ENCODE peak calls at places on chromosome 16, in four cellular contexts. C, M, Y and E are unnamed samples.

GRCh38 chr16:3488801-3489200 is 6.5 kb downstream of the C16orf90 start:
- DNase-seq in C (no peak), M (no peak), Y (no peak), E (no peak)

GRCh38 chr16:58047557-58048348 is 22.2 kb downstream of the MMP15 start:
- DNase-seq in Y (peak; percentile 40), C (no peak), M (no peak), E (no peak)

GRCh38 chr16:48609453-48610023 is 442 bp downstream of the N4BP1 start:
- DNase-seq in Y (peak; percentile 63), M (peak; percentile 66), C (peak; percentile 61), E (peak; percentile 77)

GRCh38 chr16:30609002-30609927 is 924 bp downstream of the ZNF689 start:
- DNase-seq in C (peak; percentile 58), M (peak; percentile 56), Y (peak; percentile 57), E (peak; percentile 55)

GRCh38 chr16:21256636-21257035 is 21.5 kb downstream of the CRYM start:
- DNase-seq in M (no peak), C (no peak), Y (no peak), E (no peak)

GRCh38 chr16:3950343-3951193 is 70.1 kb upstream of the CREBBP start:
- DNase-seq in C (peak; percentile 60), M (no peak), Y (peak; percentile 32), E (peak; percentile 43)

GRCh38 chr16:48503779-48504178 is 106.2 kb downstream of the N4BP1 start:
- DNase-seq in Y (no peak), C (peak; percentile 24), M (no peak), E (peak; percentile 25)

GRCh38 chr16:88931936-88932335 is 45.1 kb downstream of the CBFA2T3 start:
- DNase-seq in M (no peak), C (no peak), Y (no peak), E (no peak)

GRCh38 chr16:47617732-47618131 is 156.6 kb downstream of the PHKB start:
- DNase-seq in Y (peak; percentile 15), M (no peak), C (no peak), E (no peak)

GRCh38 chr16:64910351-64910750 is 211.5 kb downstream of the CDH11 start:
- DNase-seq in M (no peak), Y (no peak), C (no peak), E (peak; percentile 57)

GRCh38 chr16:25625620-25626019 is 66.1 kb upstream of the HS3ST4 start:
- DNase-seq in M (no peak), Y (no peak), C (no peak), E (no peak)

GRCh38 chr16:23701045-23701444 is 12.0 kb downstream of the ERN2 start:
- DNase-seq in Y (no peak), M (no peak), C (no peak), E (no peak)

GRCh38 chr16:82056550-82056896 is 21.5 kb downstream of the HSD17B2 start:
- DNase-seq in M (no peak), C (no peak), Y (no peak), E (no peak)

GRCh38 chr16:84117482-84117843 is 721 bp upstream of the MBTPS1 start:
- DNase-seq in Y (peak; percentile 75), C (no peak), M (peak; percentile 64), E (no peak)

GRCh38 chr16:72191551-72191950 is 19.6 kb upstream of the PMFBP1 start:
- DNase-seq in C (no peak), Y (no peak), M (no peak), E (no peak)

GRCh38 chr16:48158296-48158695 is 2.5 kb upstream of the ABCC12 start:
- DNase-seq in Y (peak; percentile 23), M (no peak), C (no peak), E (no peak)

GRCh38 chr16:24764916-24765315 is 35.5 kb downstream of the TNRC6A start:
- DNase-seq in Y (no peak), M (no peak), C (no peak), E (no peak)

GRCh38 chr16:14186954-14187306 is 115.8 kb downstream of the MRTFB start:
- DNase-seq in Y (no peak), M (no peak), C (no peak), E (no peak)

GRCh38 chr16:1188781-1189189 is 35.9 kb downstream of the CACNA1H start:
- DNase-seq in M (peak; percentile 41), Y (peak; percentile 72), C (peak; percentile 44), E (peak; percentile 64)

GRCh38 chr16:88804173-88804551 is 573 bp downstream of the CDT1 start:
- DNase-seq in C (no peak), Y (no peak), M (no peak), E (no peak)

GRCh38 chr16:71645450-71645849 is 19.5 kb downstream of the MARVELD3 start:
- DNase-seq in C (peak; percentile 28), Y (peak; percentile 47), M (peak; percentile 52), E (peak; percentile 56)

GRCh38 chr16:73122604-73123386 is 74.9 kb upstream of the ZFHX3 start:
- DNase-seq in M (no peak), C (no peak), Y (no peak), E (peak; percentile 37)

GRCh38 chr16:66553223-66553622 is 847 bp downstream of the CKLF start:
- DNase-seq in M (peak; percentile 29), C (peak; percentile 44), Y (peak; percentile 41), E (peak; percentile 36)

GRCh38 chr16:30958164-30959083 is 870 bp downstream of the SETD1A start:
- DNase-seq in M (peak; percentile 73), Y (peak; percentile 74), C (peak; percentile 52), E (peak; percentile 58)

GRCh38 chr16:3149630-3150345 is 15.0 kb downstream of the ZNF213 start:
- DNase-seq in Y (peak; percentile 88), C (peak; percentile 81), M (peak; percentile 80), E (peak; percentile 81)

GRCh38 chr16:2898831-2899563 is 12.7 kb upstream of the FLYWCH1 start:
- DNase-seq in M (no peak), C (no peak), Y (no peak), E (no peak)

GRCh38 chr16:75237398-75238131 is 13.9 kb downstream of the BCAR1 start:
- DNase-seq in M (no peak), C (no peak), Y (no peak), E (no peak)

GRCh38 chr16:10668322-10669045 is 26.2 kb downstream of the TEKT5 start:
- DNase-seq in Y (peak; percentile 18), C (no peak), M (peak; percentile 21), E (no peak)

GRCh38 chr16:87724490-87725291 is 41.1 kb downstream of the KLHDC4 start:
- DNase-seq in Y (no peak), M (peak; percentile 89), C (peak; percentile 19), E (no peak)

GRCh38 chr16:85436636-85437160 is 176.4 kb upstream of the GSE1 start:
- DNase-seq in M (no peak), C (peak; percentile 81), Y (peak; percentile 93), E (peak; percentile 83)

GRCh38 chr16:85436207-85436606 is 176.9 kb upstream of the GSE1 start:
- DNase-seq in M (no peak), Y (no peak), C (no peak), E (no peak)

GRCh38 chr16:85437161-85438052 is 175.7 kb upstream of the GSE1 start:
- DNase-seq in M (no peak), C (peak; percentile 89), Y (peak; percentile 73), E (peak; percentile 91)

GRCh38 chr16:85433477-85433876 is 179.6 kb upstream of the GSE1 start:
- DNase-seq in C (no peak), Y (no peak), M (no peak), E (no peak)

DNA sequence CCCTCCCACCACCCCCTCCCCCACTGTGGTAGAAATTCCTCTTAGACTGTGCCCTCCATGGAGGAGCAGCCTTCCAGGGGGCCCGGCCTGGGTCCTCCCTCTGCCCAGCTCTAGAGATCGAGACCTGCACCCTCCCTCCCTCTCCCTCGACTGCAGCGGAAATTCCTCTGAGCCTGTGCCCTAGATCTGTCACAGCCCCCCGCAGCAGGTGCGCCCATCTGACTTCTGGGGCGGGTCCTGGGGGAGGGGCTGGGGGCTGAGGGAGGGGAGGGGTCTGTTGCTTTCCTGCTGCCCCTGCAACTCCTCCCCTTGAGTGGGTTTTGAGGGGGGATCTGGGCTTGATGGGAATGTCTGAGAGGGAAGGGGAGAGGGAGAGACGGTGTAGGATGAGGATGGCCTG is 177.8 kb upstream of the GSE1 start:
- DNase-seq in Y (no peak), M (no peak), C (no peak), E (no peak)
- H3K4me1 ChIP-seq in Y (peaks cover 65% of the 10 kb centered on the region), M (no peaks in the 10 kb centered on the region), C (peaks cover 33% of the 10 kb centered on the region), E (peaks cover 29% of the 10 kb centered on the region)

DNA sequence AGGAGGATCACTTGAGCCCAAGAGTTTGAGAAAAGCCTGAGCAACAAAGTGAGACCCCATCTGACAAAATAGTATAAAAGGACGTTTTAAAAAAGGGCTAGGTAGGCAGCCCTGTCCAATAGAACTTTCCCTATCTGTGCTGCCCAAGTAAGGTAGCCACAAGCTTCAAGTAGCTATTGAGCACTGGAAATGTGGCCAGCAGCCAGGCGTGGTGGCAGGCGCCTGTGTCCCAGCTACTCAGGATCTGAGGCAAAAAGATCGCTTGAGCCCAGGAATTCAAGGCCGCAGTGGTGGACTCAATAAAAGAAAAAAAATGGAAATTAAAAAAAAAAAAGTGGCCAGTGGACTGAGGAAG is 1.5 kb upstream of the NQO1 start:
- DNase-seq in M (no peak), Y (peak; percentile 67), C (no peak), E (no peak)
- TF ChIP-seq CTCF in M (no peak), Y (no peak), C (no peak), E (no peak)

GRCh38 chr16:56606071-56606687 is 2.2 kb upstream of the MT2A start:
- DNase-seq in Y (no peak), C (no peak), M (no peak), E (peak; percentile 16)

GRCh38 chr16:56606688-56607618 is 1.4 kb upstream of the MT2A start:
- DNase-seq in C (peak; percentile 67), M (no peak), Y (no peak), E (peak; percentile 64)

GRCh38 chr16:56604966-56605365 is 3.4 kb upstream of the MT2A start:
- DNase-seq in M (no peak), C (no peak), Y (no peak), E (no peak)

GRCh38 chr16:56603589-56603988 is 4.8 kb upstream of the MT2A start:
- DNase-seq in M (peak; percentile 32), Y (peak; percentile 69), C (peak; percentile 54), E (peak; percentile 65)

GRCh38 chr16:56605475-56605874 is 2.9 kb upstream of the MT2A start:
- DNase-seq in C (no peak), Y (no peak), M (no peak), E (no peak)
- H3K4me1 ChIP-seq in C (peaks cover 15% of the 10 kb centered on the region), Y (peaks cover 27% of the 10 kb centered on the region), M (peaks cover 39% of the 10 kb centered on the region), E (peaks cover 33% of the 10 kb centered on the region)

GRCh38 chr16:27452569-27453475 is 50.8 kb downstream of the IL21R start:
- DNase-seq in C (no peak), Y (no peak), M (peak; percentile 18), E (no peak)

GRCh38 chr16:27448531-27449433 is 46.8 kb downstream of the IL21R start:
- DNase-seq in M (no peak), C (no peak), Y (no peak), E (no peak)

GRCh38 chr16:27449434-27450188 is 47.6 kb downstream of the IL21R start:
- DNase-seq in C (peak; percentile 59), M (peak; percentile 23), Y (no peak), E (no peak)

GRCh38 chr16:27453476-27453825 is 51.5 kb downstream of the IL21R start:
- DNase-seq in C (no peak), Y (no peak), M (no peak), E (no peak)

DNA sequence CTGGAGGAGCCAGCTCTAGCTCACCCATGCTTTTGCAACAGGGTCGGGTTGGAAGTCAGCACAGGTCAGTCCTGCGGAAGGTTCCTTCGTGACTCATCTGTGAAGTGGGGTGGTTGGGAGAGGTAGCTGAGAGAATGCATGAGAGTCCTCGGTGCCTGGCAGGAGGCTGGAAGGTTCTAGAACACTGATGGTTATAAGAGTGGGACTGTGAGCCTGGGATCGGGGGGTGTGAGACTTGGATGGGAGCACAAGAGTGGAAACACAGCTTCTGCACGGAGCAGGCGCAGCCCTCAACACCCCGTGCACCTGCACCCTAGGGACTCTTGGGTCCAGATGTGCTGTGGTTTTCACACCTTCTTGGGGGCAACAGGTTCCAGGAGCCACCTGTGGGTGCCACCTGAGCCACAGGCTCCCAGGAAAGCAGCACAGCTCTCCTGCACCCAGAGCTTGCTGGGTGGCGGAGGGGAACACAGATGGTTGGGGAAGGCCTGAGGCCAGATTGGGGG is 48.9 kb downstream of the IL21R start:
- DNase-seq in C (peak; percentile 50), Y (no peak), M (peak; percentile 88), E (no peak)
- TF ChIP-seq CTCF in C (no peak), Y (no peak), M (no peak), E (no peak)